ENCODE peak calls at places on chromosomes 3 and 15, in four cellular contexts. L is lung, Q is osteocyte, O is omental fat pad. I is an unnamed sample.
A peak's percentile ranks its signal among the peaks of the same experiment; 100 is the strongest.

GRCh38 chr3:123098411-123099330 is 31.8 kb downstream of the PDIA5 start:
- DNase-seq in Q (no peak), L (no peak), O (no peak), I (no peak)

GRCh38 chr15:90000175-90000923 is 775 bp upstream of the ZNF710 start:
- DNase-seq in Q (no peak), O (no peak), L (no peak), I (no peak)

GRCh38 chr3:195102609-195103467 is 168.1 kb downstream of the XXYLT1 start:
- DNase-seq in Q (no peak), L (no peak), O (no peak), I (no peak)

GRCh38 chr3:105254154-105254553 is 112.6 kb upstream of the ALCAM start:
- DNase-seq in Q (no peak), O (no peak), L (no peak), I (no peak)

GRCh38 chr15:35674873-35675781 is 129.2 kb upstream of the DPH6 start:
- DNase-seq in O (no peak), Q (no peak), L (no peak), I (no peak)

GRCh38 chr3:69090021-69090420 is 5.3 kb downstream of the ARL6IP5 start:
- DNase-seq in Q (no peak), L (no peak), O (no peak), I (no peak)

GRCh38 chr3:51733859-51734571 is 27.1 kb downstream of the GRM2 start:
- DNase-seq in O (no peak), L (no peak), Q (no peak), I (no peak)

GRCh38 chr3:18099611-18100010 is 325.5 kb downstream of the SATB1 start:
- DNase-seq in Q (no peak), L (no peak), O (no peak), I (no peak)

GRCh38 chr15:87739866-87740265 is 516.7 kb downstream of the NTRK3 start:
- DNase-seq in L (no peak), O (no peak), Q (no peak), I (no peak)

GRCh38 chr3:32303051-32303786 is 64.7 kb downstream of the CMTM8 start:
- DNase-seq in Q (no peak), O (no peak), L (no peak), I (no peak)

GRCh38 chr3:161343986-161344385 is 27.3 kb downstream of the SPTSSB start:
- DNase-seq in Q (no peak), O (no peak), L (no peak), I (no peak)

GRCh38 chr15:98150084-98150483 is 189.6 kb downstream of the ARRDC4 start:
- DNase-seq in L (no peak), Q (no peak), O (no peak), I (no peak)

GRCh38 chr3:31485206-31485605 is 47.5 kb upstream of the STT3B start:
- DNase-seq in Q (no peak), O (no peak), L (no peak), I (no peak)

GRCh38 chr3:119783883-119784282 is 2.0 kb downstream of the NR1I2 start:
- DNase-seq in O (no peak), L (no peak), Q (no peak), I (no peak)

GRCh38 chr3:119783255-119783654 is 1.4 kb downstream of the NR1I2 start:
- DNase-seq in Q (no peak), O (no peak), L (no peak), I (no peak)

GRCh38 chr3:119779731-119780383 is 2.0 kb upstream of the NR1I2 start:
- DNase-seq in O (no peak), L (no peak), Q (no peak), I (no peak)

GRCh38 chr3:119782435-119782834 is 534 bp downstream of the NR1I2 start:
- DNase-seq in Q (no peak), O (no peak), L (no peak), I (no peak)

DNA sequence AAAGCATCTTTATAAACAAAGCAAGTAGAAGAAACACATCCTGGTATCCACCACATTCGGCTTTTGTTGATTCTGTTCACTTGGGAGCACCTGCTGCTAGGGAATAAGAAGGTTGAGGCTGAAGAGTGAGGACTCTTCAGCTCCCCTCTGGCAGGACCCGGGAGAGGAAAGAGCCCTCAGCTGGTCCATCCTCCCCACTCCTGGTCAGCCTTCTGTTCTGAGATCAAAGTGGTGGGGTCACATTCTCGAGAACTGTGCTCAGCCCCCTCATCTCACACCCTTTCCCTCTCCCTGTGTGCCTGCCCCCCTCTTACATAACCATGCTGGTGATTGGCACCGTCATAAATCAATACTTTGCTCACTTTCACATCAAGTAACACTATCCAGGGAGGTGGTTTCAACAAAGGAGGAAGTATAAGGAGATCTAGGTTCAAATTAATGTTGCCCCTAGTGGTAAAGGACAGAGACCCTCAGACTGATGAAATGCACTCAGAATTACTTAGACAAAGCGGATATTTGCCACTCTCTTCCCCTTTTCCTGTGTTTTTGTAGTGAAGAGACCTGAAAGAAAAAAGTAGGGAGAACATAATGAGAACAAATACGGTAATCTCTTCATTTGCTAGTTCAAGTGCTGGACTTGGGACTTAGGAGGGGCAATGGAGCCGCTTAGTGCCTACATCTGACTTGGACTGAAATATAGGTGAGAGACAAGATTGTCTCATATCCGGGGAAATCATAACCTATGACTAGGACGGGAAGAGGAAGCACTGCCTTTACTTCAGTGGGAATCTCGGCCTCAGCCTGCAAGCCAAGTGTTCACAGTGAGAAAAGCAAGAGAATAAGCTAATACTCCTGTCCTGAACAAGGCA is at the start of gene NR1I2:
- DNase-seq in Q (no peak), O (no peak), L (no peak), I (no peak)
- TF ChIP-seq CTCF in Q (no peak), O (no peak), L (no peak), I (no peak)

GRCh38 chr15:48721061-48721810 is 75.7 kb upstream of the FBN1 start:
- DNase-seq in Q (no peak), L (no peak), O (no peak), I (no peak)
- TF ChIP-seq CTCF in Q (no peak), L (no peak), O (no peak), I (no peak)

GRCh38 chr3:156472150-156472549 is 82.8 kb downstream of the SSR3 start:
- DNase-seq in O (no peak), L (no peak), Q (no peak), I (no peak)
- TF ChIP-seq CTCF in O (no peak), L (no peak), Q (no peak), I (no peak)

GRCh38 chr3:187150186-187150585 is 10.9 kb upstream of the RPL39L start:
- DNase-seq in O (no peak), L (no peak), Q (no peak), I (no peak)

GRCh38 chr3:187146389-187146788 is 7.1 kb upstream of the RPL39L start:
- DNase-seq in L (no peak), Q (no peak), O (no peak), I (no peak)

DNA sequence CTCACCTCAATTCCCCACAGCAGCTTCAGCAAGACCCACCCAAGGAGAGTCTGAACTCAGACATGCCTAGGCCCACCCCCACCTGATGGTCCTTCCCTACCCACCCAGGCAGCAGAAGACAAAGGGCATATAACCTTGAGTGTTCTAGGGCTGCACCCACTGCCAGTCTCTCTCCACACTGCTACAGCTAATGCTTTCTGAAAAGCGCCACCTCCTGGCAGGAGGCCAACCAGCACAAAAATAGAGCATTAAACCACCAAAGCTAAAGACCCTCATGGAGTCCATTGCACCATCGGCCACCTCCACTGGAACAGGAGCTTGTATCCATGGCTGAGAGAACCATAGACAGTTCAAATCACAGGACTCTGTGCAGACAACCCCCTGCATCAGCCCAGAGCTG is 11.3 kb upstream of the RPL39L start:
- DNase-seq in L (no peak), O (no peak), Q (no peak), I (peak; percentile 50)
- TF ChIP-seq CTCF in L (no peak), O (no peak), Q (peak; percentile 40), I (peak; percentile 41)

DNA sequence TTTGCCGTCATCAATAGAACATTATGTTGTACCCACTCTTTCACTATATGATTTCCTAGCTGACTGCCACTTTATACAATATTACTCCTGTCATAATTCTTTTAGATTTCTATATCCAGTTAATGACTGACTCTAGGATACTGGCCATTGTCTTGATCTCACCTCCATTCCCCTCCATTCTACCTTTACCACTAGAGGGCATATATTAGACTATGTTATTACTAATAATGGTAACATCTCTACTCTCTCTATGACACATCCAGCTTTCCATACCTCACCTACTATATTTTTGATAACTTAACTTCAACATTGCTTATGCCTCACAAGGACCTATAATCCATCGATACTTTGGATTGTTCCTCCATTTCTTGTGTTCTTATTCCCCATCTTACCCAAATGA is 31.4 kb upstream of the POU1F1 start:
- DNase-seq in L (no peak), Q (no peak), O (no peak), I (no peak)
- TF ChIP-seq CTCF in L (no peak), Q (peak; percentile 14), O (no peak), I (no peak)

DNA sequence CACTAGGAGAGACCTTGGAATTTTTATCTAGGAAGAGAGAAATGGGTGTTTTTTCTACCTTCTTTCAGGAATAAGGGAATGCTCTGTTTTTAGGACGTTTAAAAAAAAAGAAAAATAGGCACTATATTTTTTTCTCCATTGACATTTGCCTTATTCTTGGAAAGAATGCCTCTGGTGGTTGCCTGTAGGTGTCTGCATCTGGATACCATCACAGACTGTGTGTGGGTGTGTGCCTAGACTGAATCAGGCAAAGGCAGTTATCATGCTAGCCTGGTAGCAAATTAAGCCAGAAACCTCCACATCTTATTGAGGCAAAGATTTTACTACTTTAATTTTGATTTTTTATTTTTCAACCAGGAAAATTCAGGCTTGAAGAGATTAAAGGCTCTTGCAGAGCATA is 513.6 kb upstream of the KCNMB2 start:
- DNase-seq in Q (no peak), L (no peak), O (no peak), I (no peak)
- TF ChIP-seq CTCF in Q (no peak), L (no peak), O (no peak), I (no peak)